ENCODE peak calls at places on chromosomes 12 and 14, in six cellular contexts. One of them, this sample, is unnamed.

GRCh38 chr12:92055877-92056276 is 89.8 kb downstream of the BTG1 start:
- DNase-seq in GM23338: no peak
- DNase-seq in CD8-positive, alpha-beta T cell: peak
- DNase-seq in left ventricle myocardium inferior: no peak
- DNase-seq in HS-5: no peak
- DNase-seq in NCI-H1092: no peak
- DNase-seq in this sample: no peak

GRCh38 chr12:11171953-11172675 is 1.1 kb downstream of the SMIM10L1 start:
- DNase-seq in GM23338: peak
- DNase-seq in CD8-positive, alpha-beta T cell: no peak
- DNase-seq in left ventricle myocardium inferior: no peak
- DNase-seq in HS-5: no peak
- DNase-seq in NCI-H1092: no peak
- DNase-seq in this sample: peak

GRCh38 chr14:31025335-31026075 is at the start of gene AP4S1:
- DNase-seq in GM23338: peak
- DNase-seq in CD8-positive, alpha-beta T cell: peak
- DNase-seq in left ventricle myocardium inferior: peak
- DNase-seq in HS-5: no peak
- DNase-seq in NCI-H1092: peak
- DNase-seq in this sample: peak

GRCh38 chr12:29212682-29213397 is 63.8 kb downstream of the FAR2 start:
- DNase-seq in GM23338: no peak
- DNase-seq in CD8-positive, alpha-beta T cell: no peak
- DNase-seq in left ventricle myocardium inferior: no peak
- DNase-seq in HS-5: no peak
- DNase-seq in NCI-H1092: no peak
- DNase-seq in this sample: no peak

GRCh38 chr12:45981075-45981837 is 9.1 kb downstream of the SCAF11 start:
- DNase-seq in GM23338: no peak
- DNase-seq in CD8-positive, alpha-beta T cell: no peak
- DNase-seq in left ventricle myocardium inferior: no peak
- DNase-seq in HS-5: no peak
- DNase-seq in NCI-H1092: no peak
- DNase-seq in this sample: no peak

GRCh38 chr12:89252284-89252683 is 100.0 kb downstream of the DUSP6 start:
- DNase-seq in GM23338: no peak
- DNase-seq in CD8-positive, alpha-beta T cell: no peak
- DNase-seq in left ventricle myocardium inferior: no peak
- DNase-seq in HS-5: no peak
- DNase-seq in NCI-H1092: no peak
- DNase-seq in this sample: no peak

GRCh38 chr12:56941299-56942017 is 7.2 kb upstream of the SDR9C7 start:
- DNase-seq in GM23338: no peak
- DNase-seq in CD8-positive, alpha-beta T cell: peak
- DNase-seq in left ventricle myocardium inferior: no peak
- DNase-seq in HS-5: peak
- DNase-seq in NCI-H1092: no peak
- DNase-seq in this sample: no peak

GRCh38 chr12:20440408-20440807 is 72.1 kb downstream of the PDE3A start:
- DNase-seq in GM23338: no peak
- DNase-seq in CD8-positive, alpha-beta T cell: no peak
- DNase-seq in left ventricle myocardium inferior: no peak
- DNase-seq in HS-5: no peak
- DNase-seq in NCI-H1092: no peak
- DNase-seq in this sample: no peak

GRCh38 chr14:100904307-100905019 is 941 bp upstream of the RTL1 start:
- DNase-seq in GM23338: peak
- DNase-seq in CD8-positive, alpha-beta T cell: no peak
- DNase-seq in left ventricle myocardium inferior: no peak
- DNase-seq in HS-5: no peak
- DNase-seq in NCI-H1092: no peak
- DNase-seq in this sample: peak

GRCh38 chr12:63400318-63400717 is 249.3 kb upstream of the AVPR1A start:
- DNase-seq in GM23338: no peak
- DNase-seq in CD8-positive, alpha-beta T cell: no peak
- DNase-seq in left ventricle myocardium inferior: no peak
- DNase-seq in HS-5: no peak
- DNase-seq in NCI-H1092: no peak
- DNase-seq in this sample: no peak

This sample was measured in neural progenitor cell.